ENCODE peak calls at places on chromosome 4, in six cellular contexts. X is sigmoid colon; R is NCI-H2227 treated with DMSO at 0.1 percent for 48 hours; V is epithelial cell of esophagus; F is stimulated activated CD4-positive, alpha-beta T cell treated with anti-CD3 and anti-CD28 coated beads, Interleukin-2, amount 100 ng/mL, for 24 hours; Z is WTC11. E is an unnamed sample.

GRCh38 chr4:187444061-187444460 is 551.5 kb upstream of the ZFP42 start:
- DNase-seq in X (no peak), R (no peak), Z (no peak), F (no peak), V (peak; percentile 13), E (no peak)

GRCh38 chr4:56302102-56302501 is 85.2 kb downstream of the AASDH start:
- DNase-seq in V (no peak), X (no peak), Z (no peak), R (no peak), F (no peak), E (no peak)

GRCh38 chr4:53119685-53120084 is 246.2 kb downstream of the SCFD2 start:
- DNase-seq in Z (peak; percentile 33), R (no peak), V (peak; percentile 74), X (no peak), F (no peak), E (no peak)

GRCh38 chr4:1023895-1024740 is 12.7 kb downstream of the FGFRL1 start:
- DNase-seq in V (no peak), Z (no peak), F (no peak), X (no peak), R (no peak), E (no peak)

GRCh38 chr4:76282941-76283689 is 23.4 kb upstream of the STBD1 start:
- DNase-seq in F (no peak), Z (no peak), V (no peak), X (no peak), R (no peak), E (no peak)

GRCh38 chr4:158211288-158211687 is 1.0 kb downstream of the TMEM144 start:
- DNase-seq in Z (no peak), R (no peak), F (no peak), X (no peak), V (peak; percentile 13), E (no peak)

GRCh38 chr4:3498407-3498806 is 33.8 kb downstream of the LRPAP1 start:
- DNase-seq in F (no peak), Z (no peak), X (no peak), V (no peak), R (no peak), E (no peak)

GRCh38 chr4:128776794-128777216 is 32.7 kb upstream of the JADE1 start:
- DNase-seq in F (no peak), Z (no peak), X (peak; percentile 73), R (no peak), V (peak; percentile 87), E (no peak)

GRCh38 chr4:153362184-153362583 is 17.7 kb downstream of the MND1 start:
- DNase-seq in F (no peak), V (no peak), X (no peak), R (no peak), Z (no peak), E (no peak)

GRCh38 chr4:91471280-91471679 is 832.5 kb upstream of the GRID2 start:
- DNase-seq in F (no peak), Z (no peak), V (no peak), R (no peak), X (no peak), E (no peak)

GRCh38 chr4:168408620-168409019 is 71.7 kb downstream of the DDX60L start:
- DNase-seq in X (peak; percentile 91), Z (no peak), F (no peak), R (peak; percentile 75), V (peak; percentile 93), E (no peak)

GRCh38 chr4:40484346-40484745 is 145.3 kb downstream of the RBM47 start:
- DNase-seq in R (no peak), Z (no peak), X (no peak), F (no peak), V (peak; percentile 36), E (no peak)

GRCh38 chr4:53914313-53915016 is 149.9 kb downstream of the CHIC2 start:
- DNase-seq in X (no peak), F (peak; percentile 25), R (no peak), V (peak; percentile 99), Z (no peak), E (no peak)

GRCh38 chr4:126701756-126702155 is 931.0 kb upstream of the INTU start:
- DNase-seq in X (no peak), Z (no peak), F (no peak), R (no peak), V (peak; percentile 45), E (no peak)

GRCh38 chr4:183376381-183376780 is 54.2 kb upstream of the CLDN24 start:
- DNase-seq in Z (no peak), F (no peak), X (no peak), R (no peak), V (no peak), E (no peak)

GRCh38 chr4:10099521-10100325 is 16.9 kb downstream of the WDR1 start:
- DNase-seq in Z (no peak), V (no peak), R (no peak), F (peak; percentile 42), X (no peak), E (no peak)

GRCh38 chr4:155208258-155209054 is at the start of gene NPY2R:
- DNase-seq in R (no peak), V (no peak), Z (peak; percentile 76), X (peak; percentile 56), F (no peak), E (no peak)

GRCh38 chr4:147078875-147079658 is 133.4 kb upstream of the TTC29 start:
- DNase-seq in F (no peak), R (no peak), X (peak; percentile 60), V (peak; percentile 7), Z (no peak), E (no peak)

GRCh38 chr4:138645289-138645688 is 370.3 kb upstream of the NOCT start:
- DNase-seq in X (no peak), R (no peak), Z (no peak), V (peak; percentile 49), F (no peak), E (no peak)

GRCh38 chr4:77147400-77147782 is 9.6 kb upstream of the CCNG2 start:
- DNase-seq in F (no peak), R (no peak), Z (no peak), X (no peak), V (no peak), E (no peak)

GRCh38 chr4:17712166-17712565 is 69.3 kb downstream of the FAM184B start:
- DNase-seq in Z (no peak), X (no peak), V (no peak), F (no peak), R (no peak), E (no peak)

GRCh38 chr4:145935253-145936141 is 3.1 kb downstream of the ZNF827 start:
- DNase-seq in V (no peak), X (no peak), F (peak; percentile 10), R (no peak), Z (peak; percentile 52), E (peak; percentile 67)

GRCh38 chr4:26093561-26093960 is 179.5 kb downstream of the SMIM20 start:
- DNase-seq in V (peak; percentile 27), X (no peak), R (no peak), Z (no peak), F (no peak), E (no peak)

GRCh38 chr4:144647095-144647959 is 1.4 kb downstream of the HHIP start:
- DNase-seq in F (peak; percentile 14), R (no peak), X (no peak), V (peak; percentile 23), Z (peak; percentile 29), E (peak; percentile 53)

GRCh38 chr4:118396881-118397666 is 44.3 kb upstream of the PRSS12 start:
- DNase-seq in F (no peak), X (no peak), V (peak; percentile 85), R (no peak), Z (no peak), E (no peak)

GRCh38 chr4:78476108-78476704 is 75.4 kb upstream of the ANXA3 start:
- DNase-seq in R (no peak), Z (no peak), F (no peak), V (no peak), X (no peak), E (no peak)

GRCh38 chr4:7280906-7281305 is 88.6 kb downstream of the SORCS2 start:
- DNase-seq in V (peak; percentile 29), R (no peak), Z (no peak), X (no peak), F (no peak), E (no peak)

E was measured in activated CD8-positive, alpha-beta memory T cell treated with anti-CD3 and anti-CD28 coated beads, Interleukin-2, amount 50 U/mL, for 48 hours.